ENCODE peak calls at places on chromosomes 11 and 22, in five cellular contexts. R, K, W, O and M are unnamed samples.

GRCh38 chr11:9293646-9294045 is 20.7 kb downstream of the TMEM41B start:
- DNase-seq in O (no peak), R (no peak), W (no peak), K (no peak), M (peak; percentile 77)

GRCh38 chr22:47678048-47678447 is 915.6 kb downstream of the TBC1D22A start:
- DNase-seq in R (no peak), W (no peak), O (no peak), K (no peak), M (no peak)

GRCh38 chr11:5043385-5043784 is 2.9 kb upstream of the OR52J3 start:
- DNase-seq in K (peak; percentile 31), R (no peak), W (no peak), O (peak; percentile 28), M (peak; percentile 88)

GRCh38 chr11:12752868-12753267 is 78.6 kb downstream of the TEAD1 start:
- DNase-seq in O (no peak), K (no peak), W (no peak), R (no peak), M (no peak)

GRCh38 chr11:131691558-131692041 is 321.2 kb downstream of the NTM start:
- DNase-seq in O (no peak), R (no peak), W (peak; percentile 68), K (peak; percentile 11), M (peak; percentile 47)

GRCh38 chr22:46941958-46942815 is 179.7 kb downstream of the TBC1D22A start:
- DNase-seq in K (peak; percentile 13), O (no peak), W (no peak), R (no peak), M (peak; percentile 49)

GRCh38 chr11:105884436-105884835 is 137.6 kb downstream of the MSANTD4 start:
- DNase-seq in W (no peak), R (no peak), O (no peak), K (no peak), M (no peak)

GRCh38 chr22:28051091-28051786 is 132.2 kb upstream of the PITPNB start:
- DNase-seq in W (no peak), K (no peak), R (no peak), O (no peak), M (no peak)

GRCh38 chr22:30535182-30535581 is 11.4 kb downstream of the SEC14L6 start:
- DNase-seq in K (no peak), W (no peak), R (no peak), O (no peak), M (no peak)

GRCh38 chr22:49937758-49938564 is 19.5 kb downstream of the CRELD2 start:
- DNase-seq in O (no peak), W (no peak), K (no peak), R (no peak), M (no peak)

GRCh38 chr11:70141490-70142014 is 61.5 kb upstream of the FADD start:
- DNase-seq in R (peak; percentile 86), W (no peak), O (no peak), K (no peak), M (no peak)

GRCh38 chr22:40276877-40277823 is 69.2 kb upstream of the ADSL start:
- DNase-seq in K (peak; percentile 51), R (no peak), W (no peak), O (peak; percentile 38), M (no peak)

GRCh38 chr11:74989269-74989655 is 529 bp downstream of the NEU3 start:
- DNase-seq in R (no peak), K (peak; percentile 10), W (no peak), O (no peak), M (no peak)

GRCh38 chr11:13030857-13031256 is 21.7 kb downstream of the RASSF10 start:
- DNase-seq in K (no peak), W (no peak), O (no peak), R (no peak), M (no peak)

GRCh38 chr11:103358251-103358650 is 249.0 kb downstream of the DYNC2H1 start:
- DNase-seq in K (peak; percentile 71), W (no peak), O (peak; percentile 21), R (no peak), M (peak; percentile 72)

GRCh38 chr22:20456064-20456721 is 18.6 kb upstream of the SCARF2 start:
- DNase-seq in W (peak; percentile 89), O (peak; percentile 85), R (peak; percentile 71), K (peak; percentile 86), M (peak; percentile 70)

GRCh38 chr11:77173494-77173893 is 45.4 kb downstream of the MYO7A start:
- DNase-seq in R (no peak), K (no peak), O (no peak), W (no peak), M (no peak)
- H2BK5ac ChIP-seq in R (peak overlapping the region; percentile 31), K (no peak overlapping the region), O (no peak overlapping the region), W (no peak overlapping the region), M (no peak overlapping the region)

GRCh38 chr11:91981995-91982394 is 242.6 kb upstream of the FAT3 start:
- DNase-seq in K (peak; percentile 88), R (no peak), W (no peak), O (peak; percentile 79), M (no peak)

GRCh38 chr11:91979775-91980174 is 244.8 kb upstream of the FAT3 start:
- DNase-seq in R (no peak), K (no peak), W (no peak), O (no peak), M (no peak)

GRCh38 chr11:91978747-91979146 is 245.9 kb upstream of the FAT3 start:
- DNase-seq in O (no peak), R (no peak), K (no peak), W (no peak), M (peak; percentile 27)

GRCh38 chr11:91986218-91986617 is 238.4 kb upstream of the FAT3 start:
- DNase-seq in O (no peak), K (no peak), R (no peak), W (no peak), M (no peak)

GRCh38 chr11:91984033-91984568 is 240.5 kb upstream of the FAT3 start:
- DNase-seq in O (no peak), R (no peak), W (no peak), K (no peak), M (no peak)
- H4K91ac ChIP-seq in O (no peak overlapping the region), R (no peak overlapping the region), W (no peak overlapping the region), K (no peak overlapping the region), M (no peak overlapping the region)

DNA sequence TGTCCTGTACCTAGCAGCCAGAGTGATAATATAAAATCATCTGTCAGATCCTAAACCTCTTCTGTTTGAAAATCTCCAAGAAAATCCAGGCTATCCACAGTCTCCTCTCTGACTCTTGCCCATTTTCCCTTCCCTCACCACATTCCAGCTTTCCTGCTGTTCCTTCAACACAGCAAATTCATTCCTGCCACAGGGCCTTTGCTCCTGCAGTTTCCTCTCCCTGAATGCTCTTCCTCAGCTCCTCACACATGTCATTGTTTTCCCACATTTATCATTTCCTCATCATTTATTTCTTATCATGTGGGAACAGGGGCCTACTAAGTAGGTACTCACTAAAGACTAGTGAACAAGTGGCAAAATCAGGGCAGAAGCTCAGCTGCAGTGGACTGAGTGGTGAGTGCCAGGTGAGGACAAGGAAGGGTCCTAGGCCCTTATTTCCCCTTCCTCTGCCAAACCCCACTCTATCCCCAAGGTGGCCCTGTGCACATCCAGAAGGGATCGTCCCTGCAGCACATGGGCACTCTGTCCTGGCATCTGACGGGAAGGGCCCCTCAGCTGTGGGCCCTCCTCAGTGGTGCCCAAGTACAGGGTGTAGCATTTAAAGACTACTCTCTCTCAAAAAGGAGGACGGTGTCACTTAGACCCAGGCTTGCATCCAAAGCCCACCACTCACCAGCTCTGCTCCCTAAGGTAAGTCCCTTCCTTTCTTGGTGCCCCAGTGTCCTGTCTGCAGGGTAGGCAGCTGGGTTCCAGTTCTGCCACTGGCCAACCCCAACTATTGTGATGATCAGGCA is 2.0 kb downstream of the LRRC32 start:
- DNase-seq in R (no peak), K (no peak), O (no peak), W (no peak), M (no peak)
- H3K4me2 ChIP-seq in R (no peak overlapping the region), K (peak overlapping the region; percentile 4), O (no peak overlapping the region), W (no peak overlapping the region), M (peak overlapping the region; percentile 61)

DNA sequence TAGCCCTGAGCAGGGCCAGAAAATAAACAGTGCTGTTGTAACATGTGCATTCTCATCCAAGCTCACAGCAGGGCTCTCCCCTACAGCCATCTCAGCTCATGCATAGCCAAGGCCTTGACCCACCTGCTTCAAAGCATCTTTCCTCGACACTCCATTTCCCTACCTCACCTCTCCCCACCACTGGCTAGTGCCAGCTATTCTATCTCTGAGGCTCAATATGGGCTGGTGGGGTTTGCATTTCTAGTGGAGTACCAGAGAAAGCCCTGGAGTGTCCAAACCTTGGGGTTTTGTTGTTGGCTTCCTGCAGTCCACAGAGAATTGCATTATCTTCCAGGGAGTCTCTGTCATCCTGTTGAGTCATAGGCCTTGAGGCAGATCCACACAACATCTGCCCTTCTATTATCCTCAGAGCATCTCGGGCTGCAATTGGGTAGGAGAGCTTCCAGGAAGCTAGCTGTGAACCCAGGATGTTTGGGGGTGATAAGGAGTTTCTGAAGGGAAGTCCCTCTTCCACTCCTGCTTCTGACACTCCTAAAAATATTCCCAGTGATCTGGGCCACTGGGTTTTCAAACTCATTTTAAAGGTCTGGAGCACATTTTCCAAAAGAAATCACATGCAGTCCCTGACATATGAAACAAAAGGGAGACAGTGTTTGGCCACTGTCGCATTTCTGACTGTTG is 36.1 kb upstream of the AMOTL1 start:
- DNase-seq in R (no peak), W (no peak), K (peak; percentile 91), O (peak; percentile 96), M (peak; percentile 28)
- H2BK5ac ChIP-seq in R (no peak overlapping the region), W (no peak overlapping the region), K (peak overlapping the region; percentile 47), O (no peak overlapping the region), M (no peak overlapping the region)

GRCh38 chr11:44157019-44157418 is 61.5 kb downstream of the EXT2 start:
- DNase-seq in K (no peak), R (no peak), O (no peak), W (no peak), M (no peak)
- H4K91ac ChIP-seq in K (no peak overlapping the region), R (no peak overlapping the region), O (no peak overlapping the region), W (no peak overlapping the region), M (no peak overlapping the region)

GRCh38 chr11:11243790-11244469 is 109.1 kb downstream of the CSNK2A3 start:
- DNase-seq in W (peak; percentile 72), R (peak; percentile 68), O (peak; percentile 85), K (no peak), M (no peak)
- H3K4me2 ChIP-seq in W (no peak overlapping the region), R (no peak overlapping the region), O (no peak overlapping the region), K (no peak overlapping the region), M (no peak overlapping the region)

GRCh38 chr11:128627666-128628342 is 40.4 kb upstream of the ETS1 start:
- DNase-seq in R (no peak), K (no peak), W (no peak), O (no peak), M (no peak)

GRCh38 chr11:128626913-128627665 is 39.7 kb upstream of the ETS1 start:
- DNase-seq in K (no peak), O (no peak), R (no peak), W (no peak), M (no peak)

GRCh38 chr11:128628343-128628673 is 41.0 kb upstream of the ETS1 start:
- DNase-seq in K (no peak), R (no peak), O (no peak), W (no peak), M (no peak)

GRCh38 chr11:128629516-128630106 is 42.3 kb upstream of the ETS1 start:
- DNase-seq in R (no peak), W (no peak), K (peak; percentile 9), O (no peak), M (no peak)

DNA sequence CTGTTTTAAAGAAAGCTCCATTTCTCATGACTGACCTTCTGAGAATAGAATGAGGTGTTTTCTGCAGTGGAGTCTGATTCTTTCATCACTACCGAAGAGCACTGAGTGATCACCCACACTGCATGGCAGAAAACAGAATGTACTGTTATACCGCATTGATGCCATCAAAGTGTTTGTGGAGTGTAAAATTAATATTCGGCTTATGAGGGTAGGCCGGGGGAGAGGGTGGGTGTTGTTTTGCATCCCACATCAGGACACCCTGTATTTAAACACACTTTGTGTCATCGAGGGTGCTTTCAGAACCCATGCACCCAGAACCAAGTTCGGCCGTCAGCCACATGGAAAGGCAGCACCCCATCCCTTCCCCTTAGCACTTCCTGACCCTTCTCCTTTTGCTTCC is 41.3 kb upstream of the ETS1 start:
- DNase-seq in R (no peak), O (no peak), K (no peak), W (no peak), M (no peak)
- H2BK5ac ChIP-seq in R (no peak overlapping the region), O (no peak overlapping the region), K (no peak overlapping the region), W (no peak overlapping the region), M (peak overlapping the region; percentile 65)